ENCODE peak calls at places on chromosomes 3 and 15, in four cellular contexts. L is GM04504, T is DMS53, O is NCI-H82. Y is an unnamed sample.

GRCh38 chr3:67012564-67012963 is 14.5 kb downstream of the KBTBD8 start:
- DNase-seq in L (no peak), T (no peak), O (no peak), Y (no peak)

GRCh38 chr3:151135548-151136337 is 50.3 kb downstream of the MED12L start:
- DNase-seq in T (peak; percentile 33), O (no peak), L (no peak), Y (no peak)

GRCh38 chr15:35444557-35445204 is 101.3 kb downstream of the DPH6 start:
- DNase-seq in L (no peak), O (peak; percentile 69), T (peak; percentile 61), Y (no peak)

GRCh38 chr3:134650431-134651346 is at the start of gene KY:
- DNase-seq in O (peak; percentile 52), L (no peak), T (peak; percentile 75), Y (no peak)

GRCh38 chr3:28850186-28850585 is 430.7 kb upstream of the RBMS3 start:
- DNase-seq in O (no peak), L (no peak), T (no peak), Y (no peak)

GRCh38 chr3:74267583-74268184 is 346.8 kb downstream of the CNTN3 start:
- DNase-seq in T (peak; percentile 60), L (no peak), O (peak; percentile 26), Y (peak; percentile 50)

GRCh38 chr15:91559066-91559465 is 294.4 kb upstream of the SLCO3A1 start:
- DNase-seq in L (no peak), T (peak; percentile 12), O (no peak), Y (no peak)

GRCh38 chr3:37861540-37862051 is at the start of gene CTDSPL:
- DNase-seq in L (no peak), T (peak; percentile 54), O (peak; percentile 59), Y (no peak)

GRCh38 chr3:13495921-13496723 is 16.0 kb downstream of the HDAC11 start:
- DNase-seq in T (peak; percentile 67), O (peak; percentile 79), L (peak; percentile 85), Y (peak; percentile 82)

GRCh38 chr3:12294885-12295580 is 6.2 kb downstream of the PPARG start:
- DNase-seq in L (peak; percentile 24), T (no peak), O (no peak), Y (peak; percentile 60)

GRCh38 chr3:185126201-185126600 is 26.7 kb downstream of the C3orf70 start:
- DNase-seq in L (no peak), O (no peak), T (no peak), Y (no peak)

Y was measured in fibroblast of the conjunctiva.